ENCODE peak calls at places on chromosomes 11 and 22, in ten cellular contexts. U, V, W, X, M, O, F, S, N and K are unnamed samples.
A peak's percentile ranks its signal among the peaks of the same experiment; 100 is the strongest.

GRCh38 chr22:44546686-44547310 is 48.8 kb upstream of the RTL6 start:
- DNase-seq in O (no peak), X (no peak), V (no peak), W (no peak), U (peak; percentile 46), S (no peak), M (no peak), F (peak; percentile 41), N (no peak), K (no peak)

GRCh38 chr11:63536669-63537292 is at the start of gene PLAAT4:
- DNase-seq in W (peak; percentile 29), U (no peak), N (peak; percentile 64), V (peak; percentile 53), O (peak; percentile 65), S (no peak), F (no peak), M (no peak), X (peak; percentile 88), K (peak; percentile 11)

GRCh38 chr11:76270387-76270786 is 64.1 kb upstream of the WNT11 start:
- DNase-seq in W (no peak), F (no peak), X (peak; percentile 18), M (no peak), U (no peak), S (no peak), O (peak; percentile 54), V (no peak), N (no peak), K (peak; percentile 70)

GRCh38 chr11:128324051-128324481 is 263.3 kb downstream of the ETS1 start:
- DNase-seq in M (no peak), F (no peak), X (no peak), W (no peak), O (no peak), S (no peak), N (peak; percentile 19), U (no peak), V (no peak), K (no peak)

GRCh38 chr11:34427171-34427805 is 11.4 kb upstream of the CAT start:
- DNase-seq in U (no peak), N (no peak), O (peak; percentile 53), S (no peak), W (no peak), M (no peak), F (no peak), V (peak; percentile 81), X (peak; percentile 94), K (peak; percentile 86)

GRCh38 chr11:64209563-64209843 is 3.0 kb downstream of the FERMT3 start:
- DNase-seq in S (no peak), M (no peak), W (no peak), O (no peak), V (no peak), U (no peak), F (no peak), N (no peak), X (no peak), K (no peak)

GRCh38 chr22:41367039-41367679 is 14.6 kb upstream of the TEF start:
- DNase-seq in W (peak; percentile 97), V (peak; percentile 92), N (no peak), S (peak; percentile 16), X (peak; percentile 99), M (no peak), U (peak; percentile 83), O (peak; percentile 98), F (peak; percentile 100), K (peak; percentile 93)

GRCh38 chr11:9692696-9693095 is 28.8 kb downstream of the SWAP70 start:
- DNase-seq in U (no peak), W (no peak), N (no peak), M (no peak), S (no peak), F (no peak), X (no peak), O (no peak), V (no peak), K (no peak)

GRCh38 chr22:39073941-39074340 is 3.1 kb upstream of the APOBEC3G start:
- DNase-seq in F (no peak), V (no peak), N (no peak), M (no peak), W (no peak), O (no peak), X (no peak), S (no peak), U (no peak), K (no peak)

GRCh38 chr11:65479184-65480145 is 19.4 kb upstream of the MALAT1 start:
- DNase-seq in F (no peak), N (no peak), W (no peak), O (peak; percentile 94), X (peak; percentile 90), U (peak; percentile 88), V (peak; percentile 85), S (no peak), M (no peak), K (peak; percentile 69)

DNA sequence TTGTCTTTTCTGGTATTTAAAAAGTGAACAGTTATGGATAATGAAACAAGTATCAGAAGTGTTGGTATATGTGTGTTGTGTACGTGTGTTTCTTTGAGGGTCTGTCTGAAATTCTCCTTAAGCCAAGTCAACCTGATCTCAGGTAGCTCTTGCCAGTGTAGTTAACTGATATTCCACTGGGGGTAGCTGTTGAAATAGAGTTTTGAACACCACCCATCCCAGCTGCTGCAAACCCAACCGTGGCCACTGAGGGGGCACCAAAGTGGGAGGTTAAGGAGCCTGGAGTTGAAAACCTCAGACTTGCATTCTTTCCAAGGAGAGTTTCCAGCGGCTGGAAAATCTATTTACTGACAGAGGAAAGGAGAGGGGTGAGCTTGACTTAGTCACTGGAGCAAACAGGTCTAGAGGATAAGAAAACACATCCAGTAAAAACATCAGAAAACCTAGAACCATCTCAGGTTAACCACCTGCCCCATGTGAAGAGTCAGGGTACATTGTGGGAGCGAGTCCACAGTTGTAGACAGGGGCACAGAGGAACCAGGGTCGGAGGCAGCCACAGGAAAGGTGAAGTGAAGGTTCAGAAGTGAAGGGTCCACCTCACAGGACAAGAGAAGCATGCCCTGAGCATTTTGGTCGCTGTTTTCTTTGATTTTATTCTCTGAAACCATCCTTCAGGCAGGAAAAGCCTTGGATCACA is 8.8 kb upstream of the CUL5 start:
- DNase-seq in W (peak; percentile 46), M (peak; percentile 70), U (peak; percentile 91), F (no peak), S (peak; percentile 14), X (peak; percentile 78), N (peak; percentile 47), O (peak; percentile 59), V (peak; percentile 21), K (peak; percentile 61)
- TF ChIP-seq CTCF in W (peak; percentile 32), M (peak; percentile 72), U (peak; percentile 86), F (peak; percentile 36), S (peak; percentile 57), X (peak; percentile 71), N (peak; percentile 62), O (peak; percentile 49), V (peak; percentile 68), K (no peak)

DNA sequence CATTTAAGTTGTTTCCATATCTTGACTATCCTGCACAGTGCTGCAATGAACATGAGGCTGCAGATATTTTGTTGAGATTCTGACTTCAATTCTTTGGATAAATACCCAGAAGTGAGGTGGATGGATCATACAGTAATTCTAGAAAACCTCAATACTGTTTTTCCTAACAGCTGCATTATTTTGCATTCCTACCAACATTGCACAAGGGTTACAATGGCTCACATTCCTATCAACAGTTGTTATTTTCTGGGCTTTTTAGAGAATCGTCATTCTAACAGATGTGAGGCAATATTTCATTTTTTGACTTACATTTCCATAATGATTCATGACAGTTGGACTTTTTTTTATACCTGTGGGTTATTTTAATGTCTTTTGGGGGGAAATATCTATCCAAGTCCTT is 716.9 kb upstream of the ANO3 start:
- DNase-seq in F (no peak), S (no peak), M (no peak), O (no peak), W (no peak), V (no peak), X (no peak), U (no peak), N (no peak), K (no peak)
- TF ChIP-seq CTCF in F (no peak), S (no peak), M (no peak), O (no peak), W (no peak), V (no peak), X (no peak), U (no peak), N (no peak), K (no peak)

GRCh38 chr22:29713156-29713715 is 6.6 kb upstream of the CABP7 start:
- DNase-seq in U (no peak), M (no peak), N (no peak), X (no peak), O (no peak), W (no peak), F (no peak), V (no peak), S (no peak), K (no peak)
- TF ChIP-seq CTCF in U (no peak), M (no peak), N (no peak), X (no peak), O (no peak), W (no peak), F (no peak), V (no peak), S (no peak), K (no peak)

DNA sequence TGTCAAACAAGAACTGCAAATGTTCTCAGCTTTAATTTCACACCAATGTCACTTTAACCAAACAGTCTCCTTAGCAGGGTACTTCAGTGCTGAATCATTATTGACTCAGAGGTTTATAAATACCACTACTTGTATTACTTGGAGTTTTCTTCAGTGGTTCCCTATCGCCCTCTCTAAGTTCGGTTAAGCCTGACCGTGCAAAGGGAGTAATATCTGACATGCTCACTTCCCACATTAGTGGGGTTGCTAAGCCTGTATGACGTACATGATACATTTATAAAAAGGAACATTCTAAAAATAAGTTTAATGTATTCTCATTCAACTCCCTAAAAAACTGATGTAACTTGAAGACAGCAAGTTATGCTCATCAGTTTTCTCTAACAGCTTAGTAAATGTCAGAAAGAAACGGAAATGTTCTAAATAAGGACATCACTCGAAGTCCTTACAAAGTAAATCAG is 93.1 kb upstream of the ZC3H12C start:
- DNase-seq in S (no peak), W (no peak), O (peak; percentile 91), M (no peak), F (no peak), U (no peak), N (no peak), X (peak; percentile 95), V (peak; percentile 94), K (peak; percentile 66)
- TF ChIP-seq CTCF in S (no peak), W (no peak), O (no peak), M (no peak), F (no peak), U (no peak), N (no peak), X (no peak), V (no peak), K (no peak)

GRCh38 chr22:19036523-19037273 is 85.5 kb downstream of the DGCR2 start:
- DNase-seq in F (peak; percentile 58), U (peak; percentile 68), N (no peak), O (peak; percentile 14), W (no peak), V (no peak), S (no peak), X (peak; percentile 26), M (no peak), K (no peak)
- TF ChIP-seq CTCF in F (no peak), U (peak; percentile 44), N (peak; percentile 12), O (no peak), W (no peak), V (peak; percentile 42), S (no peak), X (peak; percentile 39), M (no peak), K (peak; percentile 10)

DNA sequence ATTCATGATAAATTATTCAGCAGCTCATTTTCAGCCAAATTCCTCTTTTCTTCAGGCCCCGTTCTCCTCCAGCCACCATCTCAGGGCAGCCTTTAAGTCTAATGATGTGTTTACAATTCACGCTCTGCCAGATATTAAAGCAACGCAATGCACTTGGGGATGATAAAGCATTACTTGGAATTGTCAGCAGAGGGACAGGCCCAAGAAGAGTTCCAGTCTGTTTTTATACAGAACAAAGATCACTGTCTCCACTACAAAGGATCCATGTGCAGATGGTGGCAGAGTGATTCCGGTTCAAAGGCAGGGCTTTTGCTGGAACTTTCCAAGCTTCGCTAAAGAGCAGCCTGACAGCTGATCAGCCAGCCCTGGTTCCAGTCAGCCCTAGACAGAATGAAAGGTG is 13.7 kb upstream of the GALNT18 start:
- DNase-seq in U (no peak), V (no peak), X (no peak), F (no peak), S (no peak), N (no peak), M (no peak), W (no peak), O (no peak), K (no peak)
- TF ChIP-seq CTCF in U (peak; percentile 52), V (no peak), X (no peak), F (peak; percentile 19), S (no peak), N (no peak), M (peak; percentile 13), W (no peak), O (no peak), K (no peak)